ENCODE peak calls at places on chromosomes 2 and 18, in four cellular contexts. X, C, T and Z are unnamed samples.

GRCh38 chr2:113974727-113975126 is 84.8 kb downstream of the ACTR3 start:
- DNase-seq in X (no peak), C (no peak), T (no peak), Z (no peak)

GRCh38 chr2:15619076-15619475 is 27.4 kb downstream of the DDX1 start:
- DNase-seq in C (peak), X (no peak), T (no peak), Z (no peak)

GRCh38 chr2:120402508-120402907 is 56.6 kb downstream of the INHBB start:
- DNase-seq in T (no peak), C (no peak), X (no peak), Z (no peak)

GRCh38 chr2:217943379-217944321 is 59.1 kb downstream of the TNS1 start:
- DNase-seq in C (peak), T (no peak), X (no peak), Z (peak)

GRCh38 chr2:190996338-190996946 is 17.5 kb downstream of the STAT1 start:
- DNase-seq in C (no peak), T (no peak), X (no peak), Z (peak)

GRCh38 chr18:76474824-76475223 is 20.2 kb downstream of the ZNF516 start:
- DNase-seq in X (no peak), C (no peak), T (no peak), Z (no peak)

GRCh38 chr2:237465515-237466227 is 21.4 kb upstream of the MLPH start:
- DNase-seq in T (no peak), C (no peak), X (no peak), Z (peak)

GRCh38 chr2:233384811-233385488 is 30.7 kb downstream of the DGKD start:
- DNase-seq in T (no peak), X (no peak), C (no peak), Z (no peak)

GRCh38 chr2:101428413-101429176 is 41.3 kb upstream of the CREG2 start:
- DNase-seq in T (no peak), X (no peak), C (no peak), Z (no peak)

GRCh38 chr2:63840081-63840784 is 1.5 kb upstream of the UGP2 start:
- DNase-seq in T (no peak), X (peak), C (no peak), Z (no peak)

GRCh38 chr2:83742117-83742782 is 716.8 kb downstream of the SUCLG1 start:
- DNase-seq in X (no peak), T (no peak), C (no peak), Z (no peak)

GRCh38 chr2:151851761-151852160 is 23.5 kb upstream of the ARL5A start:
- DNase-seq in C (no peak), T (no peak), X (no peak), Z (no peak)

GRCh38 chr2:71895320-71896161 is 252.1 kb downstream of the CYP26B1 start:
- DNase-seq in T (no peak), C (no peak), X (no peak), Z (no peak)

GRCh38 chr2:216603010-216603883 is 30.0 kb upstream of the IGFBP2 start:
- DNase-seq in C (no peak), T (no peak), X (no peak), Z (no peak)

GRCh38 chr2:42895796-42896145 is 103.4 kb upstream of the HAAO start:
- DNase-seq in X (no peak), C (no peak), T (no peak), Z (no peak)

GRCh38 chr2:131516011-131516410 is 11.7 kb upstream of the CCDC74A start:
- DNase-seq in C (no peak), T (no peak), X (no peak), Z (no peak)

GRCh38 chr18:44946529-44947113 is 265.9 kb downstream of the SETBP1 start:
- DNase-seq in X (no peak), T (no peak), C (no peak), Z (no peak)

GRCh38 chr2:38590053-38590452 is 12.7 kb downstream of the HNRNPLL start:
- DNase-seq in X (no peak), T (no peak), C (no peak), Z (no peak)

GRCh38 chr2:70632388-70632787 is 78.8 kb upstream of the TGFA start:
- DNase-seq in T (no peak), X (no peak), C (no peak), Z (no peak)

GRCh38 chr2:3778841-3779505 is 75.6 kb downstream of the DCDC2C start:
- DNase-seq in T (no peak), X (no peak), C (no peak), Z (no peak)

GRCh38 chr2:105595536-105595935 is 149.2 kb upstream of the NCK2 start:
- DNase-seq in T (no peak), C (no peak), X (no peak), Z (no peak)

GRCh38 chr2:1812926-1813325 is 68.6 kb upstream of the PXDN start:
- DNase-seq in T (no peak), X (no peak), C (peak), Z (no peak)

GRCh38 chr2:8594731-8595427 is 87.0 kb upstream of the ID2 start:
- DNase-seq in X (no peak), T (no peak), C (no peak), Z (no peak)

GRCh38 chr2:113965644-113966043 is 75.8 kb downstream of the ACTR3 start:
- DNase-seq in T (no peak), C (no peak), X (no peak), Z (no peak)

GRCh38 chr2:33762636-33763035 is 163.5 kb upstream of the FAM98A start:
- DNase-seq in C (no peak), T (no peak), X (no peak), Z (no peak)

GRCh38 chr2:215332876-215333600 is 21.2 kb downstream of the ATIC start:
- DNase-seq in X (no peak), C (no peak), T (no peak), Z (no peak)

GRCh38 chr2:234334146-234334545 is 162.7 kb downstream of the ARL4C start:
- DNase-seq in X (no peak), C (no peak), T (no peak), Z (no peak)